ENCODE peak calls at places on chromosomes 4 and X, in eight cellular contexts. W, B, Q, N, H, P, Y and M are unnamed samples. For H3K27me3, the result is how much of the 10 kb centered on the place peaks cover.

GRCh38 chr4:83115000-83115399 is 471 bp upstream of the PLAC8 start:
- DNase-seq in P (no peak), Q (no peak), B (no peak), W (no peak), H (no peak), N (no peak), Y (no peak), M (no peak)

GRCh38 chrX:114152130-114152529 is 431.8 kb upstream of the HTR2C start:
- DNase-seq in H (no peak), Y (no peak), W (no peak), B (peak), P (peak), Q (no peak), N (no peak), M (no peak)

GRCh38 chr4:149166886-149167285 is 648.8 kb downstream of the IQCM start:
- DNase-seq in Y (no peak), P (no peak), W (no peak), Q (no peak), H (no peak), B (no peak), N (no peak), M (no peak)

GRCh38 chr4:102787096-102787867 is 26.5 kb upstream of the MANBA start:
- DNase-seq in Q (no peak), N (no peak), W (no peak), H (no peak), Y (no peak), P (peak), B (no peak), M (no peak)

GRCh38 chrX:10781847-10782530 is 161.6 kb upstream of the MID1 start:
- DNase-seq in W (no peak), P (no peak), Q (no peak), B (no peak), Y (no peak), H (no peak), N (no peak), M (no peak)

GRCh38 chrX:65961714-65962113 is 78.2 kb downstream of the VSIG4 start:
- DNase-seq in N (no peak), B (no peak), Y (no peak), H (no peak), Q (no peak), P (no peak), W (no peak), M (no peak)

GRCh38 chr4:13986533-13986932 is 359.0 kb upstream of the BOD1L1 start:
- DNase-seq in W (no peak), P (no peak), B (no peak), N (no peak), Y (no peak), H (no peak), Q (no peak), M (no peak)

GRCh38 chr4:98784947-98785693 is 126.7 kb upstream of the TSPAN5 start:
- DNase-seq in B (no peak), W (no peak), P (no peak), H (no peak), Y (no peak), Q (no peak), N (no peak), M (no peak)

GRCh38 chr4:105147226-105148151 is 813 bp downstream of the TET2 start:
- DNase-seq in P (peak), B (no peak), Q (no peak), W (peak), N (peak), Y (no peak), H (peak), M (peak)

GRCh38 chr4:73684097-73684496 is 56.3 kb upstream of the CXCL8 start:
- DNase-seq in W (no peak), B (no peak), Q (no peak), P (no peak), H (no peak), N (no peak), Y (no peak), M (no peak)

GRCh38 chr4:109998867-109999303 is 86.2 kb downstream of the EGF start:
- DNase-seq in Q (no peak), Y (no peak), H (no peak), N (no peak), B (no peak), W (no peak), P (peak), M (no peak)

GRCh38 chrX:16930392-16930791 is 16.1 kb upstream of the REPS2 start:
- DNase-seq in Q (no peak), H (no peak), N (no peak), P (peak), B (no peak), W (no peak), Y (no peak), M (no peak)

GRCh38 chr4:157664726-157665125 is 444.2 kb downstream of the GRIA2 start:
- DNase-seq in H (no peak), P (no peak), N (no peak), Y (no peak), Q (no peak), W (no peak), B (no peak), M (no peak)

GRCh38 chrX:11881485-11882170 is 123.6 kb downstream of the MSL3 start:
- DNase-seq in B (no peak), P (no peak), N (no peak), Y (no peak), Q (no peak), H (no peak), W (no peak), M (no peak)

GRCh38 chr4:47031713-47032404 is 492 bp downstream of the GABRB1 start:
- DNase-seq in Q (no peak), Y (peak), W (no peak), B (no peak), P (peak), N (no peak), H (peak), M (no peak)

GRCh38 chrX:7330551-7330950 is 182.6 kb upstream of the PUDP start:
- DNase-seq in Q (no peak), H (no peak), N (no peak), P (no peak), B (no peak), W (no peak), Y (no peak), M (no peak)

GRCh38 chr4:109548655-109549054 is 11.4 kb upstream of the MCUB start:
- DNase-seq in H (no peak), Y (no peak), P (peak), W (no peak), B (peak), Q (no peak), N (no peak), M (no peak)

GRCh38 chrX:51878056-51878455 is 15.4 kb upstream of the MAGED1 start:
- DNase-seq in N (no peak), W (no peak), B (no peak), H (no peak), P (no peak), Y (no peak), Q (no peak), M (no peak)

GRCh38 chr4:40918330-40918729 is 168.6 kb downstream of the NSUN7 start:
- DNase-seq in W (peak), P (peak), H (peak), N (no peak), B (no peak), Y (no peak), Q (no peak), M (peak)

GRCh38 chr4:30950737-30951136 is 230.6 kb downstream of the PCDH7 start:
- DNase-seq in N (no peak), W (no peak), B (no peak), Y (peak), P (peak), H (no peak), Q (no peak), M (no peak)

GRCh38 chr4:136927172-136927571 is 605.1 kb downstream of the PCDH18 start:
- DNase-seq in Q (no peak), W (no peak), B (no peak), Y (no peak), P (no peak), H (no peak), N (no peak), M (no peak)

GRCh38 chr4:152021788-152022438 is 261.1 kb upstream of the GATB start:
- DNase-seq in B (no peak), N (no peak), H (no peak), W (no peak), Q (no peak), P (no peak), Y (no peak), M (no peak)

GRCh38 chrX:29231800-29232199 is 644.6 kb downstream of the IL1RAPL1 start:
- DNase-seq in H (no peak), Y (no peak), W (no peak), P (peak), N (no peak), B (no peak), Q (no peak), M (no peak)

GRCh38 chr4:189279188-189279587 is 661.5 kb upstream of the FRG1 start:
- DNase-seq in Y (no peak), Q (no peak), B (no peak), W (no peak), P (no peak), H (no peak), N (no peak), M (no peak)

GRCh38 chr4:169103966-169104412 is 93.9 kb upstream of the CBR4 start:
- DNase-seq in P (no peak), W (no peak), B (no peak), H (no peak), Y (no peak), Q (no peak), N (no peak), M (peak)

GRCh38 chrX:53435997-53436396 is 1.8 kb upstream of the HSD17B10 start:
- DNase-seq in W (peak), Q (no peak), N (no peak), P (peak), H (peak), B (no peak), Y (peak), M (peak)

GRCh38 chr4:184899261-184900134 is 73.7 kb upstream of the ACSL1 start:
- DNase-seq in B (peak), P (no peak), N (peak), Q (no peak), Y (no peak), W (no peak), H (peak), M (no peak)

GRCh38 chrX:20547649-20548051 is 280.9 kb upstream of the RPS6KA3 start:
- DNase-seq in Y (peak), W (peak), N (no peak), H (peak), B (no peak), P (peak), Q (peak), M (no peak)

GRCh38 chrX:151901821-151902220 is 10.9 kb upstream of the MAGEA4 start:
- DNase-seq in Q (no peak), W (no peak), B (no peak), N (no peak), H (no peak), P (no peak), Y (no peak), M (no peak)

GRCh38 chr4:75142377-75142776 is 209.5 kb downstream of the PARM1 start:
- DNase-seq in Y (no peak), B (no peak), P (no peak), H (no peak), Q (no peak), N (no peak), W (no peak), M (no peak)

GRCh38 chr4:84379881-84380618 is 119.0 kb downstream of the NKX6-1 start:
- DNase-seq in Y (no peak), B (no peak), Q (no peak), W (no peak), H (no peak), N (no peak), P (peak), M (no peak)

GRCh38 chr4:79173186-79173585 is 152.7 kb downstream of the NAA11 start:
- DNase-seq in W (no peak), H (no peak), P (no peak), B (no peak), Q (no peak), Y (no peak), N (no peak), M (no peak)

GRCh38 chr4:152229782-152230289 is 306.1 kb downstream of the FBXW7 start:
- DNase-seq in N (no peak), W (no peak), H (no peak), P (peak), B (no peak), Y (no peak), Q (no peak), M (no peak)

GRCh38 chr4:158768577-158769174 is at the start of gene FNIP2:
- DNase-seq in Q (peak), W (peak), P (peak), Y (peak), N (peak), H (peak), B (no peak), M (peak)

GRCh38 chr4:3472411-3473141 is 9.5 kb downstream of the DOK7 start:
- DNase-seq in Y (no peak), H (no peak), N (peak), W (no peak), Q (no peak), P (no peak), B (no peak), M (no peak)

GRCh38 chrX:109635151-109635550 is 10.2 kb upstream of the KCNE5 start:
- DNase-seq in B (peak), H (no peak), P (peak), Y (no peak), W (no peak), Q (no peak), N (no peak), M (no peak)

GRCh38 chrX:129600981-129601424 is 53.8 kb downstream of the APLN start:
- DNase-seq in N (no peak), P (peak), W (no peak), H (no peak), B (no peak), Y (no peak), Q (no peak), M (no peak)

GRCh38 chr4:37795796-37796195 is 30.7 kb upstream of the PGM2 start:
- DNase-seq in B (no peak), N (no peak), H (no peak), P (no peak), Y (no peak), W (no peak), Q (no peak), M (no peak)

GRCh38 chr4:37802068-37802666 is 24.3 kb upstream of the PGM2 start:
- DNase-seq in W (peak), P (peak), Q (no peak), H (peak), N (no peak), Y (peak), B (peak), M (peak)

GRCh38 chr4:37799941-37800554 is 26.4 kb upstream of the PGM2 start:
- DNase-seq in N (no peak), Y (no peak), B (no peak), P (no peak), W (no peak), H (no peak), Q (no peak), M (no peak)

GRCh38 chr4:37797923-37798322 is 28.6 kb upstream of the PGM2 start:
- DNase-seq in Q (no peak), N (no peak), W (no peak), H (no peak), B (no peak), Y (no peak), P (no peak), M (no peak)

DNA sequence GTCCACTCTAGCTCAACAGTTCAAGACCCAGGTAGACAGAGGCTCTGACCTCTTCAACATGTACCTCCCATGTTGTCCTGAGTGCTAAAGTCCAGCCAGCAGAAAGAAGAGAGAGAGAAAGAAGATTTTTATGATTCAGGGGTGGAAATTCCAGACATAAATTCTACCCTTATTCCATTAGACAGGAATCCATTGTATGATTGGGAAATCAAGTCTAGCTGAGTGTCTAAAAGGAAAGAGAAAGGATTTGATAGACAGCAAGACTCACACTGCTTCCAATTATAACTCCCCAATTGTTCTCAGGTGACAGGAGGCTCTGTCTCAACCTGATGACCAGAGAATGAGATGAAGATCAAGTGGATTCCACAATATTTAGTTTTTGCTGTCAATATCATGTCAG is 27.9 kb upstream of the PGM2 start:
- DNase-seq in P (no peak), B (no peak), N (no peak), W (no peak), H (no peak), Y (no peak), Q (no peak), M (no peak)
- TF ChIP-seq CTCF in P (no peak), B (no peak), N (no peak), W (no peak), H (no peak), Y (no peak), Q (no peak), M (no peak)

DNA sequence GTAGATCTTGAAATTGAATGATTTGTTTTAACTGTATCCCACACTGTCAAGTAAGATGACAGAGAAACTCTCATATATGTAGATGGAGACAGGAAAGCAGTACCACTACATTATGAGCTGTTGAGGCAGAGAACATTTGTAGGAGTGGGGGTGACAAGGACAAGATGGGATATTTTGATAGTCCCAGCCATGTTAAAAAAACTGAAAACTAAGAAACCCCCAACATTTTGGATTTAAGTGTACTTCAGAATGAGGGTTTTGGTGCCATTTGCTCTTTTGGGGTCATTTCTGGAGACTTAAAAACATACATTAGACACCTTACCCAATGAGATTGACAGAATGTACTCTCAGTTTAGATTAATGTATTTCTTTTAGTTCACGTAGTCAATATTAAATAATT is 149.9 kb upstream of the SLC4A4 start:
- DNase-seq in Q (no peak), H (no peak), W (no peak), Y (no peak), N (no peak), B (no peak), P (no peak), M (no peak)
- H3K27me3 ChIP-seq in Q (under half), H (under half), W (under half), Y (under half), N (under half), B (half or more), P (under half), M (half or more)

GRCh38 chrX:150526692-150527091 is 41.7 kb upstream of the MTM1 start:
- DNase-seq in W (no peak), B (no peak), N (no peak), P (no peak), Y (no peak), H (no peak), Q (no peak), M (no peak)
- TF ChIP-seq CTCF in W (no peak), B (no peak), N (no peak), P (no peak), Y (no peak), H (no peak), Q (no peak), M (no peak)

GRCh38 chr4:173503330-173504180 is 26.5 kb downstream of the HAND2 start:
- DNase-seq in Y (no peak), W (no peak), N (no peak), P (no peak), B (no peak), Q (no peak), H (no peak), M (no peak)
- H3K27me3 ChIP-seq in Y (under half), W (under half), N (half or more), P (under half), B (under half), Q (under half), H (half or more), M (under half)